ENCODE peak calls at places on chromosome 13, in five cellular contexts. T is mucosa of gallbladder; A is amniotic epithelial cell; J is cardiac muscle cell; P is stimulated activated CD4-positive, alpha-beta T cell treated with anti-CD3 and anti-CD28 coated beads, Interleukin-4, amount 100 ng/mL, for 48 hours. H is an unnamed sample.

GRCh38 chr13:40366119-40366518 is 300.3 kb downstream of the FOXO1 start:
- DNase-seq in T (no peak), A (no peak), J (no peak), P (no peak), H (no peak)

GRCh38 chr13:64332048-64332447 is 2898.1 kb downstream of the PCDH9 start:
- DNase-seq in T (no peak), A (peak; percentile 3), J (no peak), P (no peak), H (no peak)

GRCh38 chr13:82717249-82717648 is 1165.0 kb downstream of the SLITRK1 start:
- DNase-seq in T (no peak), A (peak; percentile 10), J (peak; percentile 74), P (no peak), H (no peak)

GRCh38 chr13:102317593-102317992 is 84.3 kb downstream of the FGF14 start:
- DNase-seq in T (peak; percentile 71), A (peak; percentile 86), J (peak; percentile 80), P (no peak), H (no peak)

GRCh38 chr13:59679239-59679638 is 484.5 kb downstream of the DIAPH3 start:
- DNase-seq in T (no peak), A (no peak), J (no peak), P (no peak), H (no peak)

GRCh38 chr13:32199168-32199567 is 116.0 kb downstream of the ZAR1L start:
- DNase-seq in T (no peak), A (no peak), J (no peak), P (no peak), H (no peak)

GRCh38 chr13:79307866-79308298 is 98.2 kb downstream of the RBM26 start:
- DNase-seq in T (no peak), A (peak; percentile 38), J (peak; percentile 26), P (peak; percentile 1), H (no peak)

GRCh38 chr13:106464076-106464475 is 71.4 kb downstream of the EFNB2 start:
- DNase-seq in T (no peak), A (peak; percentile 78), J (peak; percentile 59), P (no peak), H (no peak)

GRCh38 chr13:46389985-46390384 is 2.9 kb upstream of the RUBCNL start:
- DNase-seq in T (no peak), A (no peak), J (no peak), P (no peak), H (no peak)

GRCh38 chr13:36673838-36674326 is at the start of gene SERTM1:
- DNase-seq in T (no peak), A (peak; percentile 8), J (peak; percentile 36), P (no peak), H (no peak)

H was measured in Panc1.